ENCODE peak calls at places on chromosomes 16 and 17, in nine cellular contexts. B is epithelial cell of esophagus, X is glutamatergic neuron, Y is HL-60, Q is nephron progenitor cell, H is colonic mucosa, C is fibroblast of lung, T is AG09319, U is adrenal gland. D is an unnamed sample.
A peak's percentile ranks its signal among the peaks of the same experiment; 100 is the strongest.

GRCh38 chr17:75814900-75815373 is 29.3 kb downstream of the UNC13D start:
- DNase-seq in Q (no peak), U (peak; percentile 87), Y (no peak), H (no peak), X (no peak), C (peak; percentile 67), B (peak; percentile 92), T (no peak), D (no peak)

GRCh38 chr16:53509906-53510703 is 7.1 kb upstream of the AKTIP start:
- DNase-seq in H (peak; percentile 58), Y (peak; percentile 41), T (no peak), U (peak; percentile 49), C (peak; percentile 71), X (peak; percentile 61), B (peak; percentile 66), Q (peak; percentile 66), D (peak; percentile 38)

GRCh38 chr16:21083729-21084268 is 66.8 kb downstream of the DNAH3 start:
- DNase-seq in C (peak; percentile 60), T (no peak), Y (peak; percentile 57), B (peak; percentile 56), Q (peak; percentile 72), X (peak; percentile 75), U (peak; percentile 52), H (peak; percentile 71), D (peak; percentile 18)

GRCh38 chr17:27597188-27597580 is 33.8 kb upstream of the LGALS9 start:
- DNase-seq in B (no peak), Q (no peak), C (no peak), U (no peak), T (no peak), H (no peak), Y (no peak), X (no peak), D (no peak)

GRCh38 chr16:29007865-29008593 is 23.2 kb downstream of the LAT start:
- DNase-seq in Q (no peak), B (peak; percentile 46), U (peak; percentile 48), T (no peak), X (no peak), H (no peak), Y (peak; percentile 60), C (peak; percentile 61), D (no peak)

GRCh38 chr16:3938843-3939624 is 58.5 kb upstream of the CREBBP start:
- DNase-seq in C (peak; percentile 62), Y (peak; percentile 33), B (peak; percentile 34), U (no peak), Q (peak; percentile 85), X (peak; percentile 83), H (peak; percentile 46), T (peak; percentile 40), D (peak; percentile 68)

GRCh38 chr17:50094243-50094752 is 853 bp upstream of the PDK2 start:
- DNase-seq in B (peak; percentile 87), Q (peak; percentile 95), T (peak; percentile 61), H (peak; percentile 96), Y (peak; percentile 74), C (peak; percentile 87), U (peak; percentile 86), X (peak; percentile 94), D (peak; percentile 88)

GRCh38 chr16:5196204-5196603 is 98.6 kb upstream of the EEF2KMT start:
- DNase-seq in B (no peak), T (no peak), U (no peak), Y (no peak), H (no peak), Q (no peak), C (no peak), X (no peak), D (no peak)

GRCh38 chr16:88545781-88546180 is 24.4 kb upstream of the ZC3H18 start:
- DNase-seq in Q (no peak), C (no peak), H (no peak), U (no peak), Y (no peak), T (no peak), X (no peak), B (no peak), D (no peak)

GRCh38 chr16:88548985-88549384 is 21.2 kb upstream of the ZC3H18 start:
- DNase-seq in X (no peak), U (no peak), H (no peak), Y (no peak), Q (no peak), T (no peak), C (no peak), B (no peak), D (no peak)

GRCh38 chr16:88549671-88550643 is 20.2 kb upstream of the ZC3H18 start:
- DNase-seq in U (no peak), B (no peak), X (peak; percentile 72), T (no peak), H (no peak), Q (no peak), C (no peak), Y (no peak), D (no peak)

GRCh38 chr16:88552166-88552565 is 18.0 kb upstream of the ZC3H18 start:
- DNase-seq in Y (no peak), X (no peak), T (no peak), H (no peak), Q (no peak), U (no peak), B (no peak), C (no peak), D (no peak)

GRCh38 chr16:88548131-88548874 is 21.9 kb upstream of the ZC3H18 start:
- DNase-seq in Q (no peak), C (no peak), B (no peak), X (no peak), H (no peak), Y (no peak), T (no peak), U (no peak), D (no peak)
- TF ChIP-seq CTCF in Q (no peak), C (no peak), B (no peak), X (no peak), H (no peak), Y (no peak), T (no peak), U (no peak), D (no peak)

GRCh38 chr17:2707721-2708584 is 3.6 kb downstream of the CLUH start:
- DNase-seq in C (peak; percentile 31), Q (peak; percentile 58), U (peak; percentile 90), X (peak; percentile 74), Y (no peak), T (no peak), B (no peak), H (no peak), D (no peak)
- TF ChIP-seq CTCF in C (peak; percentile 23), Q (peak; percentile 45), U (peak; percentile 16), X (peak; percentile 50), Y (no peak), T (peak; percentile 39), B (peak; percentile 42), H (peak; percentile 23), D (no peak)

DNA sequence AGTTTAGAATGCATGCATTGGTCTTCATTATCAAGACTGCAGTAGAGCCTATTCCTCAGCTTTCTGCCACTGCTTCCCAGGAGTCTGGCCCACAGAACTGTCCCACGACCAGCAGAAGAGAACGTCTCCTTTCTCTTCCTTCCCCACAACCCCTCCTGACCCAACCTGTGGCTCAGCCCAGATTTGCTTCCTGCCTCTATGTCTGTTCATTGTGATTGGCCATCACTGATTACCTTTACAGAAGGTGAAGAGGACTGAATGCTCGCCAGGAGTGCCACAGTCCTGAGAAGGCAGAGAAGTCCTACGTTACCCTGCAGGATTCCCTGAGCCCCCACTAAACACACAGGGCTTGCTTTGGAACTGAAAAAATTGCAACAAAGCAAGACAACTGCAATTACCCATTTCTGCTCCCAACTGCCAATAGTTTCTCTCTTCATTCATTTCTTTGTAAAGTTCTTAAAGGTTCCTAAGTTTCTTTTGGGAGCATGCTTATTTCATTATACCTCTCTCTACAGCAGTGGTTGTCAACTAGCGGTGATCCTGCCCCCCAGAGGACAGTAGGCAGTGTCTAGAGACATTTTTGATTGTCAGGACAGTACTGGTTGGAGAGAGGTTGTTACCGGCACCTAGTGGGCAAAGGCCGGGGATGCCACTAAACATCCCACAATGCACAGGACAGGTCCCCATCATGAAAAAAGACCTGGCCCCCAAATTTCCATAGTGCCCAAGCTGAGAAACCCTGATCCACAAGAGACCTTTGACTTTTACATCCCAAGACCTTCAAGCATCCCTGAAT is 4.5 kb upstream of the NAT9 start:
- DNase-seq in B (no peak), T (no peak), U (no peak), Q (no peak), H (no peak), C (peak; percentile 21), Y (peak; percentile 66), X (no peak), D (no peak)
- TF ChIP-seq CTCF in B (peak; percentile 40), T (no peak), U (no peak), Q (peak; percentile 22), H (no peak), C (peak; percentile 4), Y (peak; percentile 64), X (no peak), D (no peak)

GRCh38 chr17:9146064-9146463 is 124.8 kb downstream of the NTN1 start:
- DNase-seq in X (no peak), Q (no peak), H (no peak), T (no peak), B (no peak), Y (no peak), U (no peak), C (no peak), D (no peak)

GRCh38 chr17:9142772-9143494 is 121.6 kb downstream of the NTN1 start:
- DNase-seq in X (no peak), Q (no peak), Y (no peak), B (no peak), T (no peak), C (no peak), H (no peak), U (no peak), D (no peak)

GRCh38 chr17:9140550-9141422 is 119.5 kb downstream of the NTN1 start:
- DNase-seq in T (no peak), B (no peak), X (no peak), Y (no peak), Q (no peak), H (no peak), C (no peak), U (no peak), D (no peak)

GRCh38 chr17:9141423-9141753 is 120.1 kb downstream of the NTN1 start:
- DNase-seq in T (no peak), Q (no peak), H (no peak), Y (no peak), X (no peak), U (no peak), C (no peak), B (no peak), D (no peak)

DNA sequence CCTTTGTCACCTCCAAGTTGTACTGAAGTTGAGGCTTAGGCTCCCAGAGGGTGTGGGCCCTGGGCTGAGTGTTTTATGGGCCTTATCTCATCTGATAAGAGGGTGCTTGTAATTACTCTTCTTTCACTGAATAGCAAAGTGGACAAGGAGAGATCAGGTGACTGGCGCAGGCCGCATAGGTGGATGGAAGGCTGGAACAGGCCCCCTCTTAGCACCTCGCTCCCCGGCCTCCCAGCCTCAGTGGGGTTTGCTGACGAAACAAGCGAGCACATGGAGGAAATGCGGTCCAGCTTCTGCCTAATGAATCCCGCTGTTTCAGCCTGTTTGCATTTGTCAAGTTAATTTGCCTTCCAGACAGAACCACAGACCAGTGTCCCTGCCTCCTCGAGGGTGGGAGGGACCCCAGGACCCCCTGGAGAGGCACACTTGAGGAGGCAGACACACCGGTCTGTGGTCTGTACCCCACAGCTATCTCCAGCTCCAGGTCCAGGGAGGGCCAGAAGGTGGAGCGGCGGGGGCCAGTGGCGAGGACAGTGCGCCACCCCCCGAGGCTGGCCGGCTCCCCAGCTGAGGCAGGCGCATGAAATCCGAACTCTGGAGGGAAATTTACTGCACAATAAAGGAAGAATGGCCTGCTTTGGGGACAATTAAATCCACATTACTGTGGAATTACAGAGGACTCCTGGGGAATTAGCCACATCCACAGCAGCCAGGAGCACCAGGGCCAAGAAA is 123.4 kb downstream of the NTN1 start:
- DNase-seq in Q (no peak), B (no peak), X (no peak), U (no peak), H (peak; percentile 61), T (no peak), Y (no peak), C (no peak), D (no peak)
- TF ChIP-seq CTCF in Q (no peak), B (no peak), X (no peak), U (no peak), H (no peak), T (no peak), Y (no peak), C (no peak), D (no peak)